ENCODE peak calls at places on chromosomes 13 and 19, in eight cellular contexts. L, B, Z, T, K, R, J and N are unnamed samples.

GRCh38 chr19:33683881-33684549 is 62.3 kb downstream of the CHST8 start:
- DNase-seq in T (peak), L (peak), K (no peak), B (peak), Z (no peak), J (peak), R (no peak), N (no peak)

GRCh38 chr13:32824671-32825070 is 191.6 kb upstream of the KL start:
- DNase-seq in K (no peak), Z (no peak), L (peak), T (peak), R (no peak), J (peak), B (peak), N (peak)

GRCh38 chr13:108322206-108322824 is 52.8 kb downstream of the TNFSF13B start:
- DNase-seq in L (peak), B (peak), K (no peak), R (peak), T (peak), J (peak), Z (no peak), N (peak)

GRCh38 chr19:43522929-43523328 is 4.1 kb downstream of the ETHE1 start:
- DNase-seq in Z (no peak), R (no peak), L (no peak), J (no peak), K (no peak), T (peak), B (no peak), N (no peak)

GRCh38 chr13:109144693-109145437 is 515.5 kb downstream of the MYO16 start:
- DNase-seq in B (no peak), R (no peak), J (no peak), Z (no peak), K (no peak), L (no peak), T (peak), N (no peak)

GRCh38 chr13:20713014-20713376 is 9.5 kb downstream of the IL17D start:
- DNase-seq in L (peak), R (no peak), J (no peak), Z (no peak), B (no peak), T (no peak), K (no peak), N (peak)

GRCh38 chr13:92984151-92984550 is 242.5 kb upstream of the GPC6 start:
- DNase-seq in L (no peak), K (no peak), R (no peak), Z (no peak), T (no peak), J (no peak), B (no peak), N (no peak)

GRCh38 chr13:26956532-26957142 is 196.1 kb upstream of the GPR12 start:
- DNase-seq in R (no peak), J (no peak), B (no peak), T (no peak), L (no peak), K (no peak), Z (no peak), N (no peak)

GRCh38 chr13:60679928-60680693 is 283.1 kb downstream of the TDRD3 start:
- DNase-seq in K (no peak), T (no peak), B (no peak), R (no peak), L (peak), Z (no peak), J (no peak), N (no peak)